ENCODE peak calls at places on chromosomes 12 and 14, in four cellular contexts. B is GM23338, K is IMR-90, I is mammary epithelial cell. A is an unnamed sample.

GRCh38 chr14:104221071-104221625 is 82.8 kb downstream of the KIF26A start:
- DNase-seq in K (no peak), I (no peak), B (no peak), A (no peak)

GRCh38 chr12:120119395-120119973 is 2.9 kb upstream of the RAB35 start:
- DNase-seq in K (peak; percentile 90), B (no peak), I (peak; percentile 36), A (peak; percentile 85)

GRCh38 chr12:127548123-127548553 is 718.8 kb upstream of the TMEM132C start:
- DNase-seq in I (peak; percentile 13), K (peak; percentile 72), B (peak; percentile 5), A (peak; percentile 46)

GRCh38 chr14:85528882-85529585 is 910 bp upstream of the FLRT2 start:
- DNase-seq in B (peak; percentile 25), I (peak; percentile 62), K (peak; percentile 72), A (no peak)

GRCh38 chr12:86174188-86174587 is 82.0 kb downstream of the MGAT4C start:
- DNase-seq in I (no peak), K (no peak), B (no peak), A (peak; percentile 18)

GRCh38 chr12:79993106-79993862 is 58.4 kb upstream of the PPP1R12A start:
- DNase-seq in B (no peak), K (no peak), I (no peak), A (no peak)

GRCh38 chr12:131021142-131021541 is 67.4 kb downstream of the ADGRD1 start:
- DNase-seq in K (no peak), I (no peak), B (no peak), A (no peak)

GRCh38 chr14:49553892-49554291 is 32.3 kb downstream of the RPS29 start:
- DNase-seq in I (no peak), B (peak; percentile 36), K (no peak), A (no peak)

GRCh38 chr14:22540286-22540685 is 48.7 kb downstream of the DAD1 start:
- DNase-seq in I (no peak), K (no peak), B (no peak), A (no peak)

GRCh38 chr14:57729208-57730187 is 136.4 kb downstream of the SLC35F4 start:
- DNase-seq in I (no peak), B (peak; percentile 9), K (no peak), A (no peak)

DNA sequence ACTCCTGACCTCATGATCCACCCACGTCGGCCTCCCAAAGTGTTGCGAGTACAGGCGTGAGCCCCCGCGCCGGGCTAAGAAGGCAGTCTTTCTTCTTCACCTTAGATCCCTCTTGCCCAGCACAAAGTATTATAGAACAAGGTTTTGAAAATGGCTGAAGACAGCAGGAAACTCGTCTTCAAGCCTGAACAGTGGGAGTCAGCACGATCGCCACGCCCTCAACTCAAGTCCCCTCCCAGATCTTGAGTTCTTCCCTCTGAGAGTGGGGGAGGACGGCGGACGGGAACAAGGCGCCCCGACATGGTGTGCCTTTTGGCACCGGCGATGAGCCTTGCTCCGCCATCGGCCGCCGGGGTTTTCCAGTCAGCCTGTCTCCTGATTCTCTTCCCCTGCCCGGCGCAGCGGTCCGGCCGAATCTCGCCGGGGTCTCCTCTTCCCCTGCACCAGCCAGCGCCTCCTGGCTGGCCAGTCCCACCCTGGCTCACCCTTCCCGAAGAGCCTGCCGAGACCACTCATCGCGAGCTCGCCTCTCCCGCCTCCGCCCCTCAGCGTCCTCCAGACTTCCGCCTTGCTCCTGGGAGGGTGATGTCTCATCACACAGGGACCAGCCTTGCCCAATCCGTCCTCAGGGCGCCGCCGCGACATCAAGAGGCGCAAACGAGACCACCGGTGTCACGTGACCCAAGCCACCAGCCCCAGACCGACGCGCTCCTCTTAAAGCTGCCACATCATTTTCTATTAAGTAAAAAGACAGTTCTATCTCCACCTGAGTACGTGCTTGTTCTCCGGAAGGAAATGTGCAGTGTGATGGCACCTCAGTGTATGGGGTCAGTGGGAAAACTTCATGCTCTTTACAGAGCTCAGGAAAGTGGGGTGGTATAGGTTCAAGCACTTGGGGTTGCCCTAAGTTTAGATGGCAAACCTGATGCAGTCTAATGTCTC is at the start of gene CHMP4A:
- DNase-seq in K (peak; percentile 99), I (peak; percentile 97), B (peak; percentile 99), A (peak; percentile 98)
- TF ChIP-seq CTCF in K (peak; percentile 30), I (no peak), B (peak; percentile 9), A (no peak)

GRCh38 chr14:86574026-86574777 is 1044.3 kb downstream of the FLRT2 start:
- DNase-seq in I (no peak), K (peak; percentile 79), B (no peak), A (no peak)
- H2AFZ ChIP-seq in I (no peak overlapping the region), K (no peak overlapping the region), B (no peak overlapping the region), A (peak overlapping the region; percentile 57)

DNA sequence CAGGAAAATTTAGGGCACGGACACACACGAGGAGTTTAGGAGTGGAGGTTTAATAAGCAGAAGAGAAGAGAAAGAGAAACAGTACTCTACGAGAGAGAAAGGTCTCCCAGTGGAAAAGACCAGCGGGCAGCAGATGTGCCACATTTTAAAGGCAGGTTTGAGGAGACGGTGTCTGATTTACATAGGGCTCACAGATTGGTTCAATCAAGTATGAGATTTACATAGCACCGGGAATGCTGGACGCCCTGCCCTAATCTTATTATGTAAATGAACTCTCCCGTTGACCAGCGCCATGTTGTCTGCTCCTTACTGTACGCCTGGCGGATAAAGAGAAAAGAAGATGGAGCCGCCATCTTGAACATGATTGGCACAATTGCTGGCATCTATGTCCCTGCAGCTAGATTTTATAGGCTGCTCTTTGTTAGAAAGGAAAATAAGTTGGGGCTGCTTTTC is 17.9 kb downstream of the NFKBIA start:
- DNase-seq in I (no peak), B (no peak), K (no peak), A (no peak)
- H3K27ac ChIP-seq in I (no peak overlapping the region), B (no peak overlapping the region), K (no peak overlapping the region), A (no peak overlapping the region)

DNA sequence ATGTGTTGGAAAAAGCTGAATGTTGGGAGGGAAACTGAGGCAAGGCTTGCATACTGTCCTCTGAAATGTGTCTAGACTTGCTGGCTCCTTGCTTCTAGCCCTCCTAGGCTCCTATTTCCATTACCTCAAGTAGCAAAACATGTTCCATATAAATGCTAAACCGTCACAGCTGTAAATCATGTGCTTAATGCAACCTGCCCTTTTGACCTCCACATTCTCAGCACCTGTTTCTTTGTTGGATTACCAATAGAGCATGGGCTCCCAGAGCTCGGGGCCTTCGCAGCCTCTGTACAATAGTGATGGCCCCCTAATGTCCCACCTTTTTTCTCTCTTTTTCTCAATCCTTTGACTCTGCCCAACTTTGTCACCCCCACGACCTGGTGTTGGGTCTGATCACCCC is 23.3 kb downstream of the RERGL start:
- DNase-seq in I (no peak), K (no peak), B (no peak), A (no peak)
- TF ChIP-seq CTCF in I (no peak), K (no peak), B (no peak), A (no peak)

DNA sequence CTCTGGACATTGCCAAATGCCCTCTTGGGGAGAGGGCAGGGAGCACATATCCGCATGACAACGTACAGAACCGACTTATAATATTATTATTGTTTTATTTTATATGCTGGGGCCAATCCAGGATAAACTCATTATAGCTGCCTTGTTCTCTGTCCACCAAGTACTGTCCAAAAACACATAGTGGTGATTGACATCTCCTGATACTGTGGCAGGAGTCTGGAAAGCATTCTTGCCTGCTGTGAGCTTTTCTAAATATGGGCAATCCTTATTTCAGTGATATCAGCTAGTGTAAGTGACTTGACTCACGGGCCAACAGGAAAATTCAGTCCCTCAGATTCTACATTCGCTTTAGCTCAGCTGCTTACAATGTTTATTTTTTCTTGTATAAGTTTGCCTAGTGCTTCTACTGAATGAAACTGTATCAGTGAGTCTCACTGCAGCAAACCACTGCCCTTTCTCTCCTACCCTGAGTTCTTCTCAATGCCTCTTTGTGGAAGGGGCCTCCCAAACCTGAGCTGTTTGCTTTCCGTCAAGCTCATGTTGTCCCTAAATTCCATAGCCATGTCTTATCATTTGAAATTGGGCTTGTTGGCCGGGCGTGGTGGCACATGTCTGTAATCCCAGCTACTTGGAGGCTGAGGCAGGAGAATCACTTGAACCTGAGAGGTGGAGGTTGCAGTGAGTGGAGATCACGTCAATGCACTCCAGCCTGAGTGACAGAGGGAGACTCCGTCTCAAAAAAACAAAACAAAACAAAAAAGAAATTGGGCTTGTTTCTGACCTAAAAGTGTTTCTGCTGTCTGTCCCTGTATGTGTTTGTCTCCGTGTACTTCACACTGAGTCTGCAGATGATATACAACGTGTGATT is 1.6 kb upstream of the CSRP2 start:
- DNase-seq in B (no peak), I (no peak), K (peak; percentile 88), A (no peak)
- H2AFZ ChIP-seq in B (peak overlapping the region; percentile 96), I (peak overlapping the region; percentile 95), K (peak overlapping the region; percentile 88), A (peak overlapping the region; percentile 92)

GRCh38 chr12:65822732-65823480 is 1.4 kb upstream of the HMGA2 start:
- DNase-seq in B (peak; percentile 89), K (peak; percentile 79), I (peak; percentile 67), A (peak; percentile 91)
- H3K27ac ChIP-seq in B (peak overlapping the region; percentile 14), K (peak overlapping the region; percentile 99), I (peak overlapping the region; percentile 97), A (peak overlapping the region; percentile 96)

DNA sequence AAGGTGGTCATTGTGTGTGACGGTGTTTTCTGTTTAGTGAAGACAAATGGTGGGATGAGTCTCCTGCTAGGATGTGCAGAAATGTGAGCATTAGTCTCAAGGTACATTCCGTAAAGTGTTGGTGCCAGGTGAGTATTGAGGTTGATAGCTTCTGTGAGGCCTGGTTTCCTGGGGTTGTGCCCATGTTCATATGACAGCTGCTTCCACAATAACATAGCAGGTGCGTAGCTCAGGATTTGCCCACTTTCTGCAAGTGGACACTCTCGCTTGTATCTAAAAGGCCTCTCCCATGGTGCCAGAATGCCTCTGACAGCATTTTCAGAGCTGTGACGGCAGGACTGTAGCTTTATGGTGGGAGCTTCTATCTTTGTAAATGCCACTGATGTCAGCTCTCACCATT is 832.0 kb downstream of the DIO2 start:
- DNase-seq in I (no peak), B (no peak), K (no peak), A (no peak)
- TF ChIP-seq CTCF in I (no peak), B (no peak), K (no peak), A (no peak)

GRCh38 chr12:62789856-62790255 is 145.1 kb downstream of the PPM1H start:
- DNase-seq in K (no peak), B (no peak), I (no peak), A (no peak)
- H2AFZ ChIP-seq in K (no peak overlapping the region), B (no peak overlapping the region), I (no peak overlapping the region), A (no peak overlapping the region)

DNA sequence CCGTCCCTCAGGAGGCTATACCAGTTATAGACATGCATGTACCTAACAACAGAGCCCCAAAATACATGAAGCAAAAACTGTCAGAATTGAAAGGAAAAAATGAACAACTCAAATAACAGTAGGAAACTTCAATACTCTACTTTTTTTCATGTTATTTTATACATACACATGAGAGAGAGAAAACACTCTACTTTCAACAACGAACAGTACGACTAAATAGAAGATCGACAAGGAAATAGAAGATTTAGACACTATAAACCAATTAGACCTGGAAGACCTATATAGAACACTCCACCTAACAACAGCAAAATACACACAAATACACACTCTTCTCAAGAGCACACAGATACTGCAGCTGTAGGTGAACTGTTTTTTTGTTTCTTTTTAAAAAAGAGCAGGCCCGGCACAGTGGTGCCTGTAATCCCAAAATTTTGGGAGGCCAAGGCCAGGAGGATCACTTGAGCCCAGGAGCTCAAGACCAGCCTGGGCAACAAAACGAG is 34.7 kb upstream of the PNMA1 start:
- DNase-seq in K (no peak), I (no peak), B (no peak), A (peak; percentile 26)
- H3K27ac ChIP-seq in K (no peak overlapping the region), I (no peak overlapping the region), B (no peak overlapping the region), A (no peak overlapping the region)

DNA sequence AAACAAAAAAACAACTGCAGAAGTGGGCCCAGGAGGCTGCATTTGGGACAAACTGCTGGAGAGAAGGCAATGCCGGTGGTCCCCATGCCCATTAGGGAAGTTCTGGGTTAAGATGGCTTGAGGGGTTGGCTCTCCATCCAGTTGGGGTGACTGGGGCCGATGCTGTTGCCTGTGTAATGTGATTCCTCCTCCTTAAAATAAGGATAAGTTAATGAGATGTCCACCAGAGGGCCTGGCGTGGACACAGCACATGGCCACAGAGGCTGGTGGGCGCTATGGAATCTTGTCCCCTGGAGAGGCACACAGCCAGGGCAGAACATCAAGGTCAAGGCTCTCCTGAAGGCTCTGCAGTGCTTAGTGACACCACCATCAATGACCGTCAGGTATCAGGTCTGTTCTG is 1.0 kb upstream of the TESC start:
- DNase-seq in B (peak; percentile 69), K (peak; percentile 16), I (no peak), A (peak; percentile 97)
- TF ChIP-seq CTCF in B (peak; percentile 42), K (peak; percentile 38), I (peak; percentile 10), A (peak; percentile 46)